ENCODE peak calls at places on chromosomes 16 and 17, in four cellular contexts. P is cardiac muscle cell; F is CD8-positive, alpha-beta memory T cell; Q is sigmoid colon. V is an unnamed sample.

GRCh38 chr17:16314189-16314588 is 39.1 kb downstream of the CENPV start:
- DNase-seq in P (no peak), F (no peak), Q (no peak), V (no peak)

GRCh38 chr17:9928601-9929341 is 23.7 kb upstream of the RCVRN start:
- DNase-seq in P (peak; percentile 86), F (no peak), Q (no peak), V (peak; percentile 72)

GRCh38 chr16:83561876-83562275 is 245.9 kb upstream of the HSBP1 start:
- DNase-seq in P (peak; percentile 33), F (no peak), Q (no peak), V (no peak)

GRCh38 chr16:6926762-6927161 is 405.9 kb upstream of the RBFOX1 start:
- DNase-seq in P (no peak), F (no peak), Q (no peak), V (no peak)

GRCh38 chr16:85611205-85611454 is 2.0 kb upstream of the GSE1 start:
- DNase-seq in P (peak; percentile 20), F (no peak), Q (no peak), V (no peak)

GRCh38 chr17:49637050-49637449 is 40.8 kb downstream of the SPOP start:
- DNase-seq in P (peak; percentile 22), F (no peak), Q (no peak), V (peak; percentile 90)

GRCh38 chr16:8862309-8863130 is 6.3 kb downstream of the CARHSP1 start:
- DNase-seq in P (no peak), F (no peak), Q (no peak), V (no peak)

GRCh38 chr16:57268804-57269800 is 15.4 kb downstream of the PLLP start:
- DNase-seq in P (peak; percentile 64), F (no peak), Q (peak; percentile 39), V (no peak)

GRCh38 chr17:10618202-10618635 is 38.9 kb downstream of the MYH3 start:
- DNase-seq in P (peak; percentile 83), F (peak; percentile 33), Q (peak; percentile 78), V (peak; percentile 31)

GRCh38 chr16:47013910-47014309 is 40.4 kb upstream of the DNAJA2 start:
- DNase-seq in P (no peak), F (no peak), Q (no peak), V (no peak)

GRCh38 chr17:32658470-32659418 is 172.0 kb downstream of the CDK5R1 start:
- DNase-seq in P (no peak), F (no peak), Q (no peak), V (no peak)

GRCh38 chr17:32970281-32970680 is 21.4 kb upstream of the SPACA3 start:
- DNase-seq in P (peak; percentile 9), F (no peak), Q (no peak), V (no peak)

GRCh38 chr17:79930077-79930785 is 91.0 kb upstream of the CBX4 start:
- DNase-seq in P (peak; percentile 19), F (no peak), Q (no peak), V (peak; percentile 37)

GRCh38 chr17:57902117-57902799 is 52.4 kb upstream of the MRPS23 start:
- DNase-seq in P (no peak), F (no peak), Q (no peak), V (no peak)

GRCh38 chr16:12678983-12679382 is 124.7 kb downstream of the CPPED1 start:
- DNase-seq in P (no peak), F (no peak), Q (no peak), V (no peak)

GRCh38 chr17:27576429-27577123 is 54.4 kb upstream of the LGALS9 start:
- DNase-seq in P (peak; percentile 45), F (no peak), Q (no peak), V (peak; percentile 40)

GRCh38 chr17:56009795-56010715 is 143.2 kb upstream of the ANKFN1 start:
- DNase-seq in P (no peak), F (no peak), Q (no peak), V (no peak)

GRCh38 chr17:27811961-27812360 is 11.6 kb upstream of the NOS2 start:
- DNase-seq in P (no peak), F (no peak), Q (no peak), V (no peak)

GRCh38 chr16:89345663-89346150 is 128.2 kb downstream of the ZNF778 start:
- DNase-seq in P (no peak), F (no peak), Q (no peak), V (no peak)

GRCh38 chr16:1433756-1434155 is 2.9 kb downstream of the PERCC1 start:
- DNase-seq in P (no peak), F (no peak), Q (no peak), V (no peak)

GRCh38 chr17:80959330-80960036 is 32.2 kb upstream of the CHMP6 start:
- DNase-seq in P (peak; percentile 79), F (no peak), Q (peak; percentile 98), V (no peak)

GRCh38 chr17:39863918-39864746 is at the start of gene IKZF3:
- DNase-seq in P (peak; percentile 35), F (peak; percentile 84), Q (no peak), V (no peak)

GRCh38 chr17:46943511-46944393 is 20.8 kb downstream of the GOSR2 start:
- DNase-seq in P (peak; percentile 38), F (no peak), Q (peak; percentile 77), V (peak; percentile 41)

GRCh38 chr17:41486809-41487530 is 2.7 kb downstream of the KRT36 start:
- DNase-seq in P (no peak), F (no peak), Q (no peak), V (no peak)

GRCh38 chr17:17151055-17151454 is 55.1 kb downstream of the PLD6 start:
- DNase-seq in P (peak; percentile 70), F (no peak), Q (no peak), V (peak; percentile 78)

GRCh38 chr17:81019563-81020442 is 15.1 kb upstream of the BAIAP2 start:
- DNase-seq in P (no peak), F (no peak), Q (peak; percentile 63), V (no peak)

GRCh38 chr16:57607676-57608461 is 20.6 kb upstream of the ADGRG1 start:
- DNase-seq in P (no peak), F (no peak), Q (peak; percentile 24), V (peak; percentile 16)

GRCh38 chr16:80778707-80779106 is 25.7 kb downstream of the CDYL2 start:
- DNase-seq in P (no peak), F (no peak), Q (no peak), V (no peak)

GRCh38 chr17:37735165-37735564 is 9.7 kb downstream of the HNF1B start:
- DNase-seq in P (no peak), F (no peak), Q (no peak), V (no peak)

GRCh38 chr16:85908889-85909584 is 10.1 kb downstream of the IRF8 start:
- DNase-seq in P (no peak), F (no peak), Q (peak; percentile 57), V (no peak)

GRCh38 chr16:50153648-50154368 is 702 bp downstream of the TENT4B start:
- DNase-seq in P (peak; percentile 26), F (no peak), Q (peak; percentile 68), V (peak; percentile 35)

GRCh38 chr16:12627394-12627793 is 176.3 kb downstream of the CPPED1 start:
- DNase-seq in P (no peak), F (no peak), Q (no peak), V (no peak)

GRCh38 chr17:58268774-58269556 is 11.8 kb downstream of the MPO start:
- DNase-seq in P (no peak), F (no peak), Q (no peak), V (peak; percentile 37)

GRCh38 chr17:74842599-74843351 is 16.9 kb downstream of the GRIN2C start:
- DNase-seq in P (peak; percentile 73), F (no peak), Q (no peak), V (peak; percentile 86)

GRCh38 chr17:73269791-73270190 is 8.1 kb upstream of the CPSF4L start:
- DNase-seq in P (no peak), F (no peak), Q (no peak), V (no peak)

GRCh38 chr17:78999056-78999768 is 10.4 kb downstream of the CANT1 start:
- DNase-seq in P (no peak), F (no peak), Q (peak; percentile 63), V (no peak)

GRCh38 chr17:1829189-1829578 is 518 bp downstream of the SMYD4 start:
- DNase-seq in P (peak; percentile 9), F (no peak), Q (peak; percentile 69), V (peak; percentile 4)

GRCh38 chr17:77045441-77046041 is 95.2 kb upstream of the SEC14L1 start:
- DNase-seq in P (peak; percentile 10), F (no peak), Q (no peak), V (no peak)

GRCh38 chr17:79811036-79811887 is 14.4 kb upstream of the CBX8 start:
- DNase-seq in P (no peak), F (no peak), Q (peak; percentile 68), V (peak; percentile 68)

GRCh38 chr16:75172578-75172977 is 24.3 kb downstream of the ZFP1 start:
- DNase-seq in P (no peak), F (no peak), Q (no peak), V (no peak)
- H3K9me3 ChIP-seq in P (peaks cover 13% of the 10 kb centered on the region), F (peaks cover 56% of the 10 kb centered on the region), Q (peaks cover 15% of the 10 kb centered on the region), V (peaks cover 33% of the 10 kb centered on the region)

GRCh38 chr16:35409503-35409902 is 1950.1 kb downstream of the TP53TG3F start:
- DNase-seq in P (no peak), F (no peak), Q (no peak), V (no peak)
- H3K9me3 ChIP-seq in P (peaks cover 2% of the 10 kb centered on the region), F (peaks cover 4% of the 10 kb centered on the region), Q (no peaks in the 10 kb centered on the region), V (peaks cover 2% of the 10 kb centered on the region)

DNA sequence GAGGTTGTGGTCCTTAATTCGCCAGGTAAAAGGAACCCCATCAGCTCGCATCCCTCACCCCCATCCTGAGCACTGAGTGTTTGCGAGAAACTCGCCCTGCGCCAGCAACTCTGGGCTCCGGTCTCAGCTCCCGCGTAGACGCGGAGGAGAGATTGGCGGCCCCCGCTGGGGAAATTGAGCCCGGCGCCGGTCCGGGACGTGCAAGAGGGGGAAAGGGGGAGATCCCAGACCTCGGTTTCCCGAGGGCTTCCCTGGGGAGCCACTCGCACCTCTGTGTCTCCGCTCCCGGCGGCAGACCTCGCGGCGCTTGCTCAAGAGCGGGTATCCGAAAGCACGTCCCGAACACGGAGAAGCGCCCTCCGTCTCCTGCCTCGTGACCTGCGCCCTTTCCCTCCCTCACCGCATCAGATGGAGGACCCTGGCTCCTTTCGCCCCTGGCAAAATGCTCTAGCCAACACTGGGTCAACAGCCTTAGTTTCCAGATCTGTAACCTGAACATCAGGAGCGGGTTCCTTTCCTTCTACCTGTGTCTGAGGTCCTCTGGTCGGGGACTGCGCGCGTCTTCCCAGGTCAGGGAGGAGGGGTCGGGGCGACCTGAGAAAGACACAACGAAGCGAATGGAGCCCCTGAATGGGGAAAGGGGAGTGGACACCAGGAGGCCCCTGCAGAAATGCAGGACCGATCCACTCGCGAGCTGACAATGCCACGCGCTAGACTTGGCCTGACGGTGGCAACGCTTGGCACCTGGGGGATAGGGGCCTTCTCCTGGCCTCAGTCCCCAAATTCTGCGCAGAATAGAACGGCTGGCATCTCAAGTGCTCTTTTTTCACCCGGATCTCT is 2.9 kb upstream of the SOX9 start:
- DNase-seq in P (no peak), F (no peak), Q (no peak), V (no peak)
- H3K9me3 ChIP-seq in P (no peaks in the 10 kb centered on the region), F (no peaks in the 10 kb centered on the region), Q (no peaks in the 10 kb centered on the region), V (no peaks in the 10 kb centered on the region)

GRCh38 chr16:63981639-63982038 is 1140.2 kb downstream of the CDH11 start:
- DNase-seq in P (peak; percentile 1), F (no peak), Q (no peak), V (no peak)
- H3K9me3 ChIP-seq in P (no peaks in the 10 kb centered on the region), F (no peaks in the 10 kb centered on the region), Q (no peaks in the 10 kb centered on the region), V (no peaks in the 10 kb centered on the region)

GRCh38 chr16:31678649-31679325 is 151.1 kb downstream of the AHSP start:
- DNase-seq in P (no peak), F (no peak), Q (no peak), V (no peak)

GRCh38 chr16:31676731-31677130 is 149.0 kb downstream of the AHSP start:
- DNase-seq in P (no peak), F (no peak), Q (no peak), V (no peak)

GRCh38 chr16:31674686-31675085 is 147.0 kb downstream of the AHSP start:
- DNase-seq in P (no peak), F (no peak), Q (no peak), V (no peak)
- H3K9me3 ChIP-seq in P (no peaks in the 10 kb centered on the region), F (no peaks in the 10 kb centered on the region), Q (no peaks in the 10 kb centered on the region), V (no peaks in the 10 kb centered on the region)

V was measured in SJSA1.